ENCODE peak calls at places on chromosomes 13 and 19, in four cellular contexts. X, Z, Y and K are unnamed samples.

GRCh38 chr19:18441804-18442788 is 4.2 kb upstream of the ISYNA1 start:
- DNase-seq in Y (no peak), X (no peak), Z (no peak), K (no peak)

GRCh38 chr13:35891973-35892441 is 239.2 kb downstream of the DCLK1 start:
- DNase-seq in Z (no peak), Y (no peak), X (no peak), K (no peak)

GRCh38 chr19:17950310-17951150 is 16.4 kb upstream of the KCNN1 start:
- DNase-seq in X (peak; percentile 6), Y (no peak), Z (no peak), K (no peak)

GRCh38 chr13:98300956-98301641 is 124.0 kb upstream of the RNF113B start:
- DNase-seq in X (no peak), Z (no peak), Y (no peak), K (no peak)

GRCh38 chr13:40148103-40148502 is 492.6 kb downstream of the COG6 start:
- DNase-seq in X (no peak), Z (peak; percentile 24), Y (no peak), K (no peak)

GRCh38 chr19:41175825-41176734 is 16.9 kb upstream of the CYP2S1 start:
- DNase-seq in X (no peak), Z (peak; percentile 14), Y (no peak), K (peak; percentile 20)

GRCh38 chr13:110872768-110873638 is 41.9 kb downstream of the ANKRD10 start:
- DNase-seq in X (no peak), Z (no peak), Y (no peak), K (no peak)

GRCh38 chr13:28636677-28637317 is 22.1 kb upstream of the POMP start:
- DNase-seq in Y (peak; percentile 35), X (peak; percentile 31), Z (peak; percentile 19), K (peak; percentile 14)

GRCh38 chr19:39623946-39624345 is 21.6 kb downstream of the LGALS13 start:
- DNase-seq in Z (no peak), Y (no peak), X (no peak), K (no peak)

GRCh38 chr13:64925284-64925683 is 2304.9 kb downstream of the PCDH9 start:
- DNase-seq in Y (no peak), X (no peak), Z (no peak), K (no peak)

GRCh38 chr19:16824658-16825311 is 4.4 kb upstream of the SIN3B start:
- DNase-seq in Y (no peak), X (no peak), Z (no peak), K (no peak)

GRCh38 chr13:85896516-85897450 is 97.6 kb upstream of the SLITRK6 start:
- DNase-seq in Z (no peak), Y (no peak), X (peak; percentile 3), K (no peak)